ENCODE peak calls at places on chromosomes 1 and 21, in eight cellular contexts. A is NCI-H1436; E is pons; K is effector memory CD8-positive, alpha-beta T cell; P is iPS DF 19.7; J is T-helper 17 cell; R is activated T-cell treated with anti-CD3 and anti-CD28 coated beads for 1 hour; N is lower leg skin. O is an unnamed sample.

GRCh38 chr21:17775431-17776126 is 43.6 kb downstream of the C21orf91 start:
- DNase-seq in K (peak; percentile 68), E (no peak), P (no peak), N (no peak), J (peak; percentile 59), R (no peak), A (no peak), O (peak; percentile 14)

GRCh38 chr1:37807220-37807554 is 403 bp upstream of the C1orf122 start:
- DNase-seq in R (no peak), E (no peak), N (no peak), K (no peak), J (no peak), P (no peak), A (no peak), O (no peak)

GRCh38 chr1:156262461-156263287 is 14.8 kb upstream of the PAQR6 start:
- DNase-seq in K (no peak), R (no peak), A (no peak), N (no peak), J (no peak), E (no peak), P (no peak), O (no peak)

GRCh38 chr1:40045766-40046165 is 5.2 kb downstream of the CAP1 start:
- DNase-seq in E (no peak), K (no peak), J (no peak), P (no peak), N (no peak), A (no peak), R (no peak), O (no peak)

GRCh38 chr21:25567472-25567871 is 39.8 kb downstream of the MRPL39 start:
- DNase-seq in E (no peak), A (no peak), N (no peak), J (no peak), K (no peak), P (no peak), R (no peak), O (no peak)

GRCh38 chr21:28953247-28953646 is 39.4 kb downstream of the LTN1 start:
- DNase-seq in N (no peak), A (no peak), K (no peak), J (no peak), R (no peak), E (no peak), P (no peak), O (no peak)

GRCh38 chr1:8422439-8423133 is 104.7 kb downstream of the SLC45A1 start:
- DNase-seq in K (no peak), A (no peak), R (no peak), P (no peak), J (no peak), N (peak; percentile 87), E (peak; percentile 53), O (no peak)

GRCh38 chr1:181675625-181676024 is 192.3 kb downstream of the CACNA1E start:
- DNase-seq in P (no peak), E (no peak), R (no peak), A (no peak), K (no peak), N (no peak), J (no peak), O (no peak)

GRCh38 chr1:29592731-29593130 is 356.4 kb downstream of the PTPRU start:
- DNase-seq in A (no peak), J (no peak), P (no peak), N (peak; percentile 39), K (no peak), R (no peak), E (no peak), O (no peak)

GRCh38 chr1:226827458-226827857 is 43.0 kb upstream of the PSEN2 start:
- DNase-seq in P (no peak), E (peak; percentile 21), R (no peak), J (no peak), N (peak; percentile 96), A (no peak), K (no peak), O (no peak)

GRCh38 chr1:8625981-8626898 is 191.2 kb downstream of the RERE start:
- DNase-seq in A (no peak), R (no peak), E (no peak), K (no peak), J (no peak), N (no peak), P (no peak), O (no peak)

GRCh38 chr1:6143392-6143791 is 36.7 kb downstream of the CHD5 start:
- DNase-seq in J (no peak), R (no peak), E (no peak), P (no peak), K (no peak), N (no peak), A (no peak), O (no peak)

GRCh38 chr1:167824163-167824794 is 89.7 kb downstream of the ADCY10 start:
- DNase-seq in J (no peak), A (no peak), N (peak; percentile 53), R (no peak), E (no peak), P (no peak), K (no peak), O (no peak)

GRCh38 chr1:209900734-209901133 is 37.3 kb upstream of the SYT14 start:
- DNase-seq in J (no peak), E (no peak), K (no peak), P (no peak), A (no peak), N (no peak), R (no peak), O (no peak)

GRCh38 chr1:224929335-224930237 is at the start of gene DNAH14:
- DNase-seq in N (peak; percentile 88), P (peak; percentile 63), K (no peak), A (peak; percentile 73), R (no peak), E (no peak), J (no peak), O (no peak)

GRCh38 chr21:43771199-43771675 is 4.9 kb downstream of the CSTB start:
- DNase-seq in K (no peak), P (no peak), A (no peak), E (no peak), J (no peak), N (no peak), R (no peak), O (no peak)

GRCh38 chr1:154767315-154768240 is 102.5 kb downstream of the KCNN3 start:
- DNase-seq in N (peak; percentile 89), K (no peak), A (no peak), P (no peak), J (no peak), R (no peak), E (peak; percentile 65), O (no peak)

GRCh38 chr1:181545385-181545784 is 62.1 kb downstream of the CACNA1E start:
- DNase-seq in J (no peak), A (no peak), N (no peak), E (no peak), R (no peak), K (no peak), P (no peak), O (no peak)

GRCh38 chr21:26513212-26513611 is 59.9 kb downstream of the CYYR1 start:
- DNase-seq in K (no peak), E (no peak), R (no peak), N (no peak), J (no peak), A (no peak), P (no peak), O (no peak)

GRCh38 chr1:110465038-110465813 is 14.3 kb downstream of the PROK1 start:
- DNase-seq in N (no peak), R (no peak), A (no peak), J (no peak), K (no peak), E (no peak), P (no peak), O (no peak)

GRCh38 chr1:232543194-232543593 is 86.7 kb downstream of the SIPA1L2 start:
- DNase-seq in R (no peak), N (no peak), E (no peak), A (no peak), K (no peak), P (no peak), J (no peak), O (no peak)

GRCh38 chr21:41766051-41766882 is 585 bp downstream of the RIPK4 start:
- DNase-seq in R (no peak), E (no peak), A (no peak), J (no peak), K (no peak), N (no peak), P (no peak), O (no peak)

GRCh38 chr1:77473690-77474089 is 191.9 kb downstream of the AK5 start:
- DNase-seq in K (no peak), P (no peak), E (no peak), N (no peak), A (no peak), J (no peak), R (no peak), O (no peak)

GRCh38 chr1:226912587-226913176 is 27.4 kb upstream of the COQ8A start:
- DNase-seq in K (peak; percentile 7), A (no peak), N (no peak), E (peak; percentile 52), P (peak; percentile 65), J (no peak), R (peak; percentile 27), O (peak; percentile 23)

GRCh38 chr21:16570196-16570595 is 840.4 kb downstream of the USP25 start:
- DNase-seq in J (no peak), R (no peak), A (no peak), E (peak; percentile 86), N (no peak), P (no peak), K (no peak), O (no peak)

GRCh38 chr21:34221331-34222030 is 142.3 kb upstream of the KCNE2 start:
- DNase-seq in K (no peak), R (no peak), J (no peak), E (no peak), N (no peak), P (no peak), A (no peak), O (no peak)

GRCh38 chr1:114437812-114438211 is 73.2 kb downstream of the TRIM33 start:
- DNase-seq in R (no peak), P (no peak), E (no peak), A (no peak), J (no peak), K (no peak), N (no peak), O (no peak)

GRCh38 chr1:156608036-156608674 is 6.9 kb upstream of the GPATCH4 start:
- DNase-seq in P (no peak), K (peak; percentile 62), R (peak; percentile 37), N (no peak), E (peak; percentile 94), J (peak; percentile 31), A (peak; percentile 50), O (peak; percentile 27)

GRCh38 chr1:4166711-4167110 is 266.6 kb upstream of the C1orf174 start:
- DNase-seq in E (no peak), J (no peak), A (no peak), R (no peak), K (no peak), N (no peak), P (no peak), O (no peak)

GRCh38 chr1:119453021-119453420 is 38.1 kb downstream of the HSD3B2 start:
- DNase-seq in E (no peak), A (no peak), R (no peak), N (no peak), P (no peak), K (no peak), J (no peak), O (no peak)

GRCh38 chr1:201925961-201926585 is 20.3 kb downstream of the LMOD1 start:
- DNase-seq in K (no peak), P (no peak), R (no peak), N (no peak), A (no peak), E (no peak), J (no peak), O (no peak)

GRCh38 chr1:77281491-77282186 is at the start of gene AK5:
- DNase-seq in K (no peak), R (peak; percentile 33), E (no peak), N (peak; percentile 82), P (peak; percentile 5), J (peak; percentile 10), A (peak; percentile 22), O (peak; percentile 24)

GRCh38 chr1:156663178-156663577 is 14.0 kb downstream of the NES start:
- DNase-seq in P (no peak), R (no peak), N (no peak), A (no peak), E (no peak), K (no peak), J (no peak), O (no peak)

GRCh38 chr1:31648633-31649032 is 4.0 kb upstream of the PEF1 start:
- DNase-seq in P (no peak), J (no peak), N (no peak), A (no peak), E (no peak), K (no peak), R (no peak), O (no peak)